ENCODE peak calls at places on chromosomes 12 and 14, in seven cellular contexts. H is fibroblast of lung, I is left ventricle myocardium inferior, Z is thoracic aorta, D is pancreas, E is Peyer's patch, N is IMR-90. O is an unnamed sample. For H3K4me1, the result is how much of the 10 kb centered on the place peaks cover.

GRCh38 chr12:43786899-43787693 is 19.0 kb downstream of the TWF1 start:
- DNase-seq in H (peak), I (no peak), Z (no peak), D (no peak), E (no peak), N (peak), O (no peak)

GRCh38 chr12:47900480-47901129 is 4.2 kb downstream of the VDR start:
- DNase-seq in H (peak), I (no peak), Z (no peak), D (peak), E (peak), N (no peak), O (no peak)

GRCh38 chr12:46523863-46524770 is 151.5 kb upstream of the SLC38A2 start:
- DNase-seq in H (peak), I (no peak), Z (peak), D (no peak), E (no peak), N (peak), O (peak)

GRCh38 chr12:100279612-100280244 is 12.8 kb downstream of the SCYL2 start:
- DNase-seq in H (peak), I (no peak), Z (no peak), D (no peak), E (no peak), N (no peak), O (no peak)

GRCh38 chr12:121036810-121037326 is 2.2 kb downstream of the OASL start:
- DNase-seq in H (peak), I (no peak), Z (no peak), D (no peak), E (no peak), N (peak), O (no peak)

GRCh38 chr12:120012067-120012621 is 23.1 kb downstream of the BICDL1 start:
- DNase-seq in H (peak), I (no peak), Z (no peak), D (no peak), E (no peak), N (peak), O (peak)

GRCh38 chr12:19158909-19159308 is 29.4 kb downstream of the PLEKHA5 start:
- DNase-seq in H (peak), I (no peak), Z (no peak), D (no peak), E (no peak), N (peak), O (no peak)

GRCh38 chr12:6069452-6070093 is 54.9 kb downstream of the VWF start:
- DNase-seq in H (peak), I (no peak), Z (no peak), D (no peak), E (no peak), N (peak), O (no peak)

GRCh38 chr12:32217354-32218310 is 111.0 kb downstream of the BICD1 start:
- DNase-seq in H (peak), I (no peak), Z (no peak), D (no peak), E (no peak), N (peak), O (no peak)

GRCh38 chr14:64763801-64764511 is 59.7 kb downstream of the PLEKHG3 start:
- DNase-seq in H (peak), I (no peak), Z (no peak), D (no peak), E (peak), N (peak), O (no peak)

GRCh38 chr12:120669055-120669828 is 17.7 kb upstream of the MLEC start:
- DNase-seq in H (peak), I (no peak), Z (no peak), D (peak), E (no peak), N (no peak), O (no peak)

GRCh38 chr12:49972122-49972521 is 625 bp upstream of the AQP6 start:
- DNase-seq in H (no peak), I (no peak), Z (no peak), D (no peak), E (no peak), N (no peak), O (no peak)

GRCh38 chr14:50944647-50945413 is 547 bp upstream of the PYGL start:
- DNase-seq in H (peak), I (peak), Z (peak), D (peak), E (peak), N (peak), O (no peak)

GRCh38 chr14:92677087-92677668 is 71.2 kb downstream of the LGMN start:
- DNase-seq in H (no peak), I (no peak), Z (no peak), D (no peak), E (no peak), N (no peak), O (no peak)

GRCh38 chr12:48044396-48044795 is 40.1 kb upstream of the COL2A1 start:
- DNase-seq in H (no peak), I (no peak), Z (no peak), D (no peak), E (no peak), N (no peak), O (no peak)

GRCh38 chr12:25557830-25558436 is 4.8 kb upstream of the LMNTD1 start:
- DNase-seq in H (peak), I (no peak), Z (no peak), D (no peak), E (no peak), N (peak), O (no peak)

GRCh38 chr12:58314610-58315009 is 373.2 kb downstream of the ATP23 start:
- DNase-seq in H (peak), I (no peak), Z (no peak), D (no peak), E (no peak), N (peak), O (no peak)

GRCh38 chr14:35336171-35337073 is 44.2 kb downstream of the PSMA6 start:
- DNase-seq in H (peak), I (peak), Z (peak), D (peak), E (peak), N (peak), O (no peak)

GRCh38 chr12:108191938-108192337 is 62.9 kb downstream of the WSCD2 start:
- DNase-seq in H (no peak), I (no peak), Z (no peak), D (no peak), E (no peak), N (no peak), O (no peak)

GRCh38 chr12:57898308-57898970 is 42.9 kb upstream of the ATP23 start:
- DNase-seq in H (no peak), I (no peak), Z (no peak), D (no peak), E (no peak), N (peak), O (peak)

GRCh38 chr12:106522708-106523107 is 60.1 kb upstream of the RFX4 start:
- DNase-seq in H (no peak), I (no peak), Z (no peak), D (no peak), E (no peak), N (no peak), O (no peak)

GRCh38 chr12:5260591-5261086 is 171.3 kb upstream of the NTF3 start:
- DNase-seq in H (no peak), I (no peak), Z (no peak), D (no peak), E (no peak), N (no peak), O (no peak)

GRCh38 chr12:2958432-2959193 is 584 bp upstream of the TEAD4 start:
- DNase-seq in H (peak), I (peak), Z (no peak), D (peak), E (peak), N (peak), O (no peak)

GRCh38 chr14:89027097-89027740 is 202.8 kb downstream of the TTC8 start:
- DNase-seq in H (peak), I (peak), Z (no peak), D (peak), E (peak), N (peak), O (peak)

GRCh38 chr12:46264057-46264456 is 4.8 kb downstream of the SLC38A1 start:
- DNase-seq in H (peak), I (no peak), Z (no peak), D (no peak), E (no peak), N (peak), O (no peak)

GRCh38 chr14:105138021-105138541 is 30.5 kb downstream of the JAG2 start:
- DNase-seq in H (no peak), I (no peak), Z (no peak), D (no peak), E (peak), N (no peak), O (no peak)

GRCh38 chr14:26394114-26394855 is 203.5 kb downstream of the NOVA1 start:
- DNase-seq in H (peak), I (no peak), Z (no peak), D (no peak), E (no peak), N (peak), O (no peak)

GRCh38 chr12:71046215-71046614 is 111.6 kb downstream of the TSPAN8 start:
- DNase-seq in H (peak), I (no peak), Z (no peak), D (no peak), E (no peak), N (peak), O (no peak)

GRCh38 chr12:70052931-70053497 is 190.2 kb upstream of the CNOT2 start:
- DNase-seq in H (peak), I (no peak), Z (peak), D (peak), E (no peak), N (peak), O (no peak)

GRCh38 chr12:9344540-9344939 is 136.3 kb upstream of the PZP start:
- DNase-seq in H (peak), I (no peak), Z (no peak), D (no peak), E (no peak), N (no peak), O (no peak)

GRCh38 chr14:104400355-104400754 is 179.2 kb upstream of the C14orf180 start:
- DNase-seq in H (no peak), I (no peak), Z (no peak), D (no peak), E (no peak), N (no peak), O (no peak)

GRCh38 chr12:47870175-47870781 is 34.5 kb downstream of the VDR start:
- DNase-seq in H (no peak), I (peak), Z (peak), D (no peak), E (peak), N (no peak), O (no peak)

GRCh38 chr12:56803750-56804149 is 40.6 kb downstream of the HSD17B6 start:
- DNase-seq in H (peak), I (peak), Z (peak), D (no peak), E (no peak), N (no peak), O (no peak)

GRCh38 chr12:109753054-109753401 is 39.4 kb downstream of the FAM222A start:
- DNase-seq in H (no peak), I (peak), Z (no peak), D (no peak), E (peak), N (no peak), O (no peak)

DNA sequence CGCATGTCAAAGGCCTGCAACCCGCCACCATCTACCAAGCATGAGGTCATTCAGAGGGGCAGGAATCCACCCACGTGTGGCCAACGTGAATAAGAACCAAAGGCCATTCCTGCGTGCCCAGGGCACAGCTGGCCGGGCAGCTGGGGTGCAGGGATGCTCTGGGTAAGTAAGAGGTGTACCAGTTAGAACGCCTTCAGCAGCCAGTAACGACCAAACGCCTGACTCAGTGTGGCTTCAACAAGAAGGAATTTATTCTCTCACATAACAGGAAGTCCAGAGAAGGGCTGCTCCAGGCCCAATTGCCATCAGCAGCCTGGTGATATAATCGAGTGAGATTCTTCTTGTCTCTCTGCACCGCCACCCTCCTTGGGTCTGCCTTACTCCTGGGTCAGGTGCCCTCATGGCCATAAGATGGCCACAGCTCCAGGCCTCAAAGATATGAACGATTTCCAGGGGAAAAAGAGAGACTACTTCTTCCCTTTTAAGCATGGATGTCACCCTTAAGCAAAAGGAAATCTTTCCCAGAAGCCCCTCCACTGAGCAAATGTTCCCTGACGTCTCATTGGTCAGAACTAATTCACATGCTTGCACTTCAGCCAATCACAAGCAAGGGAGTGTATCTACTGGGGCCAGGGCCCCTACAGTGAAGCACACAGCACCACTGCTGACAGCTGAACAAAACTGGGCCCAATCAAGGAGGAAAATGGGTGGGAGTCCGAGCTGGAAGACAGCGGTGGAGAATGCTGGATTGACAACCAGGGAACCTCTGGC is 7.3 kb downstream of the TTC7B start:
- DNase-seq in H (peak), I (no peak), Z (no peak), D (no peak), E (no peak), N (peak), O (no peak)
- H3K4me1 ChIP-seq in H (under half), I (half or more), Z (under half), D (under half), E (under half), N (under half), O (under half)

DNA sequence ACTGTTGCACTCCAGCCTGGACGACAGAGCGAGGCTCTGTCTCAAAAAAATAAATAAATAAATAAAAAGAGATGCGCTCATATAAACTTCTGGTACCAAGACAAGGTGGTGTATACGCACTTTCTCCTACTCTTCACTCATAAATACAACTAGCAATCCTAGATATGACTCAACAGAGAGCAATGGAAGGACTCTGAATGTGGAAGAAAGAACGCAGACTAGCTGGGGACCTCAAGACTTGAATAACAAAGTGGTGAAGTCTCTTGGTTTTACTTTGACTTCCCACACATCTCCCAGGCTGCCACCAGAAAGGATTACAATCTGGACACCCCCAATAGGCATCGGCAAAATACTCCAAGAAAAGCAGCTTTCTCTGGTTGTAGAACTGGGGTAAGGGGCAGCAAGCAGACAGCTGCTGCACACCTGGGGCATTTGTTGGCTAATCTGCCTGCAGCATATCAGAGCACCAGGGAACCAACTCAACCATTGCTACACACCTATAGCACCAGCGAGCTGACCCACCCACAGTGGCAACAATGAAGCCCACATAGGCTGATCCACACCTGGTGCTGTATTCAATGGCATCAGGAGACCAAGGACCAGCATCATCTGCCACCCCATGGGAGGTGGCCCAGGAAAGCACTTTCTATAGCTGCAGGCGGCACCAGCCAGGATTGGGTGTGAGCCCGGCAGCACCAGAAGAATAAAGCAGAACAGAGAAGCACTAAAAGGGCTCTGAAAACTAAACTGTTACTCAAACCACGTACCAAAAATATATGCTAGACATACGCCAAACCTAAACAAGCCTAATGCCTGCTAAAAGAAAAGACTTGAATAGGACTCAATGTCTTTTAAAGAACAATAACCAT is 1231.7 kb upstream of the TMEM132C start:
- DNase-seq in H (peak), I (no peak), Z (no peak), D (no peak), E (no peak), N (no peak), O (no peak)
- H3K4me1 ChIP-seq in H (under half), I (under half), Z (under half), D (under half), E (under half), N (under half), O (under half)

GRCh38 chr14:74612346-74613021 is 447 bp upstream of the LTBP2 start:
- DNase-seq in H (peak), I (peak), Z (no peak), D (peak), E (peak), N (peak), O (peak)

GRCh38 chr14:74616507-74616906 is 4.5 kb upstream of the LTBP2 start:
- DNase-seq in H (peak), I (no peak), Z (no peak), D (no peak), E (no peak), N (peak), O (no peak)

GRCh38 chr14:74615735-74616134 is 3.7 kb upstream of the LTBP2 start:
- DNase-seq in H (no peak), I (no peak), Z (no peak), D (no peak), E (no peak), N (no peak), O (no peak)

GRCh38 chr14:74613211-74613914 is 1.3 kb upstream of the LTBP2 start:
- DNase-seq in H (no peak), I (no peak), Z (no peak), D (no peak), E (no peak), N (no peak), O (no peak)

GRCh38 chr14:74614508-74615495 is 2.8 kb upstream of the LTBP2 start:
- DNase-seq in H (peak), I (no peak), Z (no peak), D (no peak), E (no peak), N (no peak), O (no peak)
- H3K4me1 ChIP-seq in H (under half), I (half or more), Z (half or more), D (under half), E (under half), N (under half), O (under half)

GRCh38 chr14:68521952-68522509 is 270.8 kb downstream of the ZFP36L1 start:
- DNase-seq in H (no peak), I (no peak), Z (no peak), D (no peak), E (no peak), N (no peak), O (no peak)

GRCh38 chr14:68522510-68523325 is 270.1 kb downstream of the ZFP36L1 start:
- DNase-seq in H (no peak), I (no peak), Z (no peak), D (no peak), E (no peak), N (no peak), O (no peak)

GRCh38 chr14:68525516-68525915 is 267.4 kb downstream of the ZFP36L1 start:
- DNase-seq in H (no peak), I (no peak), Z (no peak), D (no peak), E (no peak), N (no peak), O (no peak)

GRCh38 chr14:68523326-68523610 is 269.6 kb downstream of the ZFP36L1 start:
- DNase-seq in H (no peak), I (no peak), Z (no peak), D (no peak), E (no peak), N (no peak), O (no peak)

DNA sequence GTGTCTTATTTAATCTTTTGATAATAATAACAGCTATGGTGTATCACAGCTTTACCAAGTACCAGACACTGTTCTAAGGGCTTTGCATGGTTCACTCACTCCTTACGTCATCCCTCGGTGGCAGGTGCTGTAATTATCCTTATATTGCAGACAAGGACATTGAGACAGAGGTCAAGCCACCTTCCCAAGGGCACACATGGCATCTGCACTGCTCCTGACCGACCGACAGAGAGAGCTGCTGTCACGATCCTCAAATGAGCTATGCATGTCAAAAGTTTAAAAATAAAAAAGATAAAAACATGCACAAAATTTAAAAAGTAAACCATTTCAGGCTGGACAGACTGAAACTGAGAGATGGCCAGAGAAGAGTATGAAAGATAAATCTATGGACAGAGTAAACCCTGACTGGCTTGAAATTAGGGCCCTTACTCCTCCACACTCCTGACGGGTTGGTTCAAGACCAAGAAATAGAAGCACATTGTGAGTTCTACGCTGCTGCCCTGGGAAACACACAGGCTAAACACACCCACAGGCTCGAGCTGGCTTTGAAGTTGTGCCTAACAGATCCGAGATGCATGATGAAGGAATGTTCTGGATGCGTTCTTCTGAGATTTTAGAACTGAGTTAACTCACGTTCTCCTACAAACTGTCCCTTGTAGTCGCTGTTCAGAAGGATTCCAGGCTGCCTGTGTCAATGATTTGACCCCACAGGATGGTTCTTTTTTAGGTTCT is 268.7 kb downstream of the ZFP36L1 start:
- DNase-seq in H (no peak), I (no peak), Z (no peak), D (no peak), E (no peak), N (no peak), O (no peak)
- H3K4me1 ChIP-seq in H (under half), I (half or more), Z (under half), D (half or more), E (under half), N (under half), O (under half)

DNA sequence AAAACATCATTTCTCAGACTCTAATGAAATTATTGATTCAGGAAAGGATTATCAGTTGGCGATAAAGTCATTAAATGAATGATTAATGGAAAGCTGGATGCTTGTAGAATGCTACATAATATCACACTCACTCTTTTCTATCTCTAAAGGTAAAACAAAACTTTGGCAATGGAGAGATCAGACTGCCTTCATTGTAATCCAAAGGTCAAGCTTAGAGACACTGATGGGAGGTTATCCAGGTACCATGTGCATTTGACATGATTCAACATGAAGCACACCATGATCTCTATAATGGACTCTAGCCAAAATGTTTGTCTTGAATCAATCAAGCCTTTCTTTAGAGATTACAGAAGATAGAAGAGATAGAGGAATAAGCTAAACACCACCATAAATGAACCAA is 110.1 kb upstream of the USP44 start:
- DNase-seq in H (no peak), I (no peak), Z (no peak), D (no peak), E (no peak), N (no peak), O (no peak)
- H3K4me1 ChIP-seq in H (under half), I (under half), Z (under half), D (under half), E (under half), N (under half), O (under half)